ENCODE peak calls at places on chromosomes 11 and 22, in four cellular contexts. K is gastrocnemius medialis, N is upper lobe of right lung, T is mucosa of descending colon. G is an unnamed sample.

GRCh38 chr11:23123766-23124165 is 263.5 kb upstream of the CCDC179 start:
- DNase-seq in K (no peak), N (no peak), T (no peak), G (no peak)

GRCh38 chr11:95790933-95791247 is 592 bp downstream of the CEP57 start:
- DNase-seq in K (peak), N (peak), T (peak), G (no peak)

GRCh38 chr11:68214173-68215086 is 1.3 kb upstream of the KMT5B start:
- DNase-seq in K (peak), N (peak), T (peak), G (peak)

GRCh38 chr11:22031791-22032190 is 161.1 kb upstream of the ANO5 start:
- DNase-seq in K (no peak), N (no peak), T (no peak), G (no peak)

GRCh38 chr22:17411213-17411612 is 42.0 kb downstream of the CECR2 start:
- DNase-seq in K (no peak), N (no peak), T (no peak), G (no peak)

GRCh38 chr11:46330887-46331652 is 16.2 kb upstream of the DGKZ start:
- DNase-seq in K (no peak), N (no peak), T (no peak), G (no peak)

GRCh38 chr22:48807155-48807554 is 1020.5 kb downstream of the BRD1 start:
- DNase-seq in K (no peak), N (peak), T (no peak), G (peak)

GRCh38 chr11:23278121-23278520 is 417.8 kb upstream of the CCDC179 start:
- DNase-seq in K (no peak), N (no peak), T (no peak), G (no peak)

GRCh38 chr11:24833598-24833997 is 336.7 kb downstream of the LUZP2 start:
- DNase-seq in K (no peak), N (no peak), T (no peak), G (no peak)

GRCh38 chr11:127017482-127017881 is 16.9 kb upstream of the KIRREL3 start:
- DNase-seq in K (no peak), N (no peak), T (no peak), G (no peak)

GRCh38 chr22:48575567-48576332 is 1251.9 kb downstream of the BRD1 start:
- DNase-seq in K (no peak), N (no peak), T (no peak), G (no peak)

GRCh38 chr11:27349919-27350318 is 13.1 kb downstream of the CCDC34 start:
- DNase-seq in K (no peak), N (no peak), T (no peak), G (no peak)

GRCh38 chr11:117026593-117027330 is 71.5 kb downstream of the SIK3 start:
- DNase-seq in K (no peak), N (no peak), T (no peak), G (no peak)

GRCh38 chr11:121479355-121479754 is 26.6 kb upstream of the SORL1-AS1 start:
- DNase-seq in K (no peak), N (no peak), T (no peak), G (no peak)

GRCh38 chr22:27413702-27414101 is 387.9 kb downstream of the MN1 start:
- DNase-seq in K (no peak), N (no peak), T (no peak), G (no peak)

GRCh38 chr11:64947202-64947814 is 11.6 kb upstream of the GPHA2 start:
- DNase-seq in K (no peak), N (no peak), T (no peak), G (no peak)

GRCh38 chr22:24590596-24591173 is 2.2 kb downstream of the LRRC75B start:
- DNase-seq in K (no peak), N (no peak), T (no peak), G (no peak)

GRCh38 chr22:42343551-42344081 is 73.2 kb upstream of the TCF20 start:
- DNase-seq in K (no peak), N (no peak), T (no peak), G (no peak)

GRCh38 chr11:12198261-12198925 is 88.0 kb downstream of the MICAL2 start:
- DNase-seq in K (no peak), N (peak), T (no peak), G (no peak)

GRCh38 chr11:73152861-73153483 is 10.9 kb upstream of the FCHSD2 start:
- DNase-seq in K (peak), N (no peak), T (peak), G (peak)
- H3K4me3 ChIP-seq in K (no peak), N (no peak), T (no peak), G (no peak)

DNA sequence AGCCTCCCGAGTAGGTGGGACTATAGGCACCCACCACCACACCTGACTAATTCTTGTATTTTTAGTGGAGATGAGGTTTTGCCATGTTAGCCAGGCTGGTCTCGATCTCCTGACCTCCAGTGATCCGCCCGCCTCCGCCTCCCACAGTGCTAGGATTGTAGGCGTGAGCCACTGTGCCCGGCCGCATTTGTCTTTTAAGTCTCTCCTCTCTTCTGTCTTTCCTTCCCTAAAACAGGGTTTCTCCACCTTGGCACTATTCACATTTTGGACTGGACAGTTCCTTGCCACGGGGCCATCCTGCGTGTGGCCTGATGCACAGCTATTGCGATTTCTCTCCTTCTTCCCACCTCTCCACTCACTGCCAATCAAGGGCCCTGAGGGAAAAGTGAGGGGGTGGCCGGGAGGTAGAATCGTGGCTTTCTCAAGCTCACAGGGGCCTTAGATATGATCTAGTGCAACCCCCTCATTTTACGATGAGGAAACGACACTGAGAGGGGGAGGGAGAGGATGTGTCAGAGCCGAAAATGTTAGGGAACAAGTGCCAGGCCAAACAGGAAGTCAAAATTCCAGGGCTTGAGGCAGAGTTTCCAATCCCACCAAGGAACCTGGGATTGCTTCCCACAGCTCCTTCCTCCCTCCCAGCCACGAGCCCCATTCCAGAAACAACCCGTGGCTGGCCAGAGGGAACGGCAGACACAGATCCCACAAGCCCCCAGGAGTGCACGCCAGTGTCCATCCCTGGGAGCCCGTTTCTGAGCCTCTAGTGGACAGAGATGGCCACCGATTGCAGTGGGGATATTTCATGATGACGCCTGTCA is 21.2 kb downstream of the SCGB1A1 start:
- DNase-seq in K (peak), N (no peak), T (no peak), G (no peak)
- H3K4me3 ChIP-seq in K (no peak), N (no peak), T (no peak), G (no peak)

DNA sequence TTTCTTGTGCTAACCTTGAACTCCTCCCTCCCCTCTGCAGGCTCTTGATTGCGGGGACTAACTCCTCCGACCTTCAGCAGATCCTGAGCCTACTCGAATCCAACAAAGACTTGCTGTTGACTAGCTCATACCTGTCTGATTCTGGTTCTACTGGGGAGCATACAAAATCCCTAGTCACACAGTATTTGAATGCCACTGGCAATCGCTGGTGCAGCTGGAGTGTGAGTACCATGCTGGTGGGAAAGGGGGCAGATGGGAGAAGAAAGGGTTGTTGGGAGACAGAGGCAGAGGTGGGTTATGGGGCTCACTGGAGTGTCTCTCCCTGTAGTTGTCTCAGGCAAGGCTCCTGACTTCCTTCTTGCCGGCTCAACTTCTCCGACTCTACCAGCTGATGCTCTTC is 4.4 kb downstream of the SLC3A2 start:
- DNase-seq in K (no peak), N (no peak), T (no peak), G (no peak)
- H3K4me3 ChIP-seq in K (no peak), N (peak), T (no peak), G (no peak)

DNA sequence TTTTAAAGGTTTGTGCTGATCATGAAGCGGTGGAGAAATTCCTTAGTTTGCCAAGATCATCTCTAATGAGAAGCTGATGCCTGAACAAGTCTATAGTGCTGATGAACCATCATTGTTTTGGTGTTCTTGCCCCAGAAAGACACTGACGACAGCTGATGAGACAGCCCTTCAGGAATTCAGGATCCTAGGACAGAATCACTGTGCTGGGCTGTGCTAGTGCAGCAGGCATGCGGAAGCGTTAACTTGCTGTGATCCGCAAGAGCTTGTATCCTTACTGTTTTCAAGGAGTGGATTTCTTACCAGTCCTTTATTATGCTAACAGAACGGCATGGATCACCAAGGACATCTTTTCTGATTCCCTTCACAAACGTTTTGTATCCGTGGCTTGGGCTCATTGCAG is 104.1 kb downstream of the TBC1D22A start:
- DNase-seq in K (no peak), N (no peak), T (no peak), G (no peak)
- H3K4me3 ChIP-seq in K (no peak), N (no peak), T (no peak), G (no peak)

DNA sequence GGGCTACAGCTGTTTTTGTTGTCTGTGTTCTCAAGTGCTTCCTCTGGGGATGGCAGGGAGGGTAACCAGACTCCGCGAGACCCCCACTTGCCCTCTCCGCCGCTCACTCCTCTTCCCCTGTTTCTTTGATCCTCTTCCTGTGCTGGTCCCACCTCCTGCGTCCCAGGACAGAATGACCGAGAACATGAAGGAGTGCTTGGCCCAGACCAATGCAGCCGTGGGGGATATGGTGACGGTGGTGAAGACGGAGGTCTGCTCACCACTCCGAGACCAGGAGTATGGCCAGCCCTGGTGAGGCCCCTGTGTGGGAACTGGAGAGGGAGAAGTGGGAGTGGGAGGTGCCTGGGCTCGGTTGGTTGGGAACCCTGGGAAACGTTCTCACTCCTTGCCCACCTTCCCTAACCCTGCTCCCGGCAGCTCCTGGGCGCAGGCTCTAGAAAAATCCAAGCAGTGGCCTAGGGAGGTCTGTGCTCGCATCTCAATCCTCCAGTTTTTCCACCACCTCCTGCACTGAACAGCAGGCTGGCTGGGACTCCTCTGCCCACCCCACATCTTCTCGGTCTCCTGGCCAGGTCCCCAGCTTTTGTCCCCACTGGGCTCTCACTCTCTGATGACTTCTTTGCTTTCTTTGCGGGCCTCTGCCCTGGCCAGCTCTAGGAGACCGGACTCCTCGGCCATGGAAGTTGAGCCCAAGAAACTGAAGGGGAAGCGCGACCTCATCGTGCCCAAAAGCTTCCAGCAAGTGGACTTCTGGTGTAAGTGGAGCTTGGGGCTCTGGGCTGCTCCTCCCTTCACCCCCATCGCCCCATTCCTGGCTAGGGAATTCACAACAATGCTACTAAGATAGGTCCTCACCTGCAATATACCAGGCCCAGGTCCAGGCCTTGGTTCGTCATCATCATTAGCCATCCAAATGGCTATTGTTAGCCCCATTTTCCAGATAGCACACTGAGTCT is 35.4 kb downstream of the PRDM11 start:
- DNase-seq in K (no peak), N (no peak), T (no peak), G (no peak)
- H3K4me3 ChIP-seq in K (peak), N (peak), T (no peak), G (no peak)

GRCh38 chr11:128830836-128831780 is 36.0 kb downstream of the KCNJ1 start:
- DNase-seq in K (peak), N (peak), T (peak), G (peak)
- H3K4me3 ChIP-seq in K (peak), N (peak), T (no peak), G (no peak)

GRCh38 chr11:78310500-78310909 is 107.1 kb downstream of the GAB2 start:
- DNase-seq in K (peak), N (peak), T (peak), G (no peak)
- H3K4me3 ChIP-seq in K (peak), N (no peak), T (no peak), G (no peak)

G was measured in spleen.